ENCODE peak calls at places on chromosomes 5 and 9, in six cellular contexts. U is Peyer's patch, E is body of pancreas, F is H1, M is esophagus squamous epithelium, R is stomach. Z is an unnamed sample.

GRCh38 chr9:114050646-114051045 is 27.5 kb downstream of the AMBP start:
- DNase-seq in R (no peak), E (no peak), M (no peak), U (no peak), F (no peak), Z (no peak)

GRCh38 chr9:135617991-135618411 is 21.3 kb downstream of the GLT6D1 start:
- DNase-seq in R (no peak), M (no peak), U (no peak), E (no peak), F (no peak), Z (no peak)

GRCh38 chr9:127803507-127804352 is 1.0 kb downstream of the FPGS start:
- DNase-seq in M (no peak), F (no peak), E (peak), U (no peak), R (peak), Z (peak)

GRCh38 chr9:72137697-72138365 is 11.4 kb upstream of the GDA start:
- DNase-seq in U (no peak), M (no peak), R (no peak), F (no peak), E (no peak), Z (no peak)

GRCh38 chr5:6510132-6510531 is 61.5 kb downstream of the UBE2QL1 start:
- DNase-seq in U (no peak), R (no peak), M (no peak), E (no peak), F (no peak), Z (no peak)

GRCh38 chr5:145521523-145521922 is 313.6 kb downstream of the PRELID2 start:
- DNase-seq in M (no peak), U (no peak), E (no peak), F (no peak), R (no peak), Z (no peak)

GRCh38 chr9:83220737-83221136 is 157.8 kb upstream of the RASEF start:
- DNase-seq in U (no peak), F (no peak), R (peak), M (no peak), E (peak), Z (no peak)

GRCh38 chr9:115200711-115201505 is 83.0 kb upstream of the TNC start:
- DNase-seq in M (no peak), E (no peak), U (no peak), F (no peak), R (no peak), Z (no peak)

GRCh38 chr5:26482817-26483375 is 555.5 kb downstream of the CDH9 start:
- DNase-seq in M (no peak), F (peak), R (no peak), E (peak), U (no peak), Z (no peak)

GRCh38 chr5:42641321-42642005 is 115.2 kb upstream of the CCDC152 start:
- DNase-seq in R (no peak), M (no peak), U (no peak), F (no peak), E (no peak), Z (no peak)

GRCh38 chr5:59358497-59358896 is 535.0 kb downstream of the PDE4D start:
- DNase-seq in R (no peak), U (no peak), E (no peak), M (no peak), F (no peak), Z (no peak)

GRCh38 chr5:59380350-59380951 is 513.1 kb downstream of the PDE4D start:
- DNase-seq in F (no peak), R (no peak), E (no peak), M (no peak), U (no peak), Z (no peak)

GRCh38 chr5:134837530-134838181 is 8.1 kb upstream of the C5orf24 start:
- DNase-seq in R (no peak), F (no peak), E (peak), M (no peak), U (no peak), Z (peak)

GRCh38 chr9:108383801-108384200 is 472.0 kb downstream of the ACTL7B start:
- DNase-seq in E (no peak), U (no peak), R (no peak), M (no peak), F (no peak), Z (no peak)

GRCh38 chr5:31270396-31270795 is 76.9 kb downstream of the CDH6 start:
- DNase-seq in M (no peak), E (no peak), R (no peak), F (no peak), U (no peak), Z (no peak)

GRCh38 chr5:142152383-142152730 is 43.8 kb downstream of the NDFIP1 start:
- DNase-seq in F (no peak), R (no peak), M (no peak), U (no peak), E (no peak), Z (no peak)

GRCh38 chr5:14729448-14730385 is 65.2 kb downstream of the OTULIN start:
- DNase-seq in M (no peak), E (no peak), F (no peak), U (no peak), R (no peak), Z (no peak)

GRCh38 chr5:122715095-122715494 is 59.8 kb upstream of the SNX2 start:
- DNase-seq in M (no peak), E (no peak), R (no peak), U (no peak), F (no peak), Z (no peak)

GRCh38 chr5:102152906-102153787 is 142.9 kb downstream of the SLCO4C1 start:
- DNase-seq in E (peak), U (no peak), M (no peak), R (no peak), F (no peak), Z (no peak)

GRCh38 chr5:37501152-37501551 is 122.0 kb downstream of the WDR70 start:
- DNase-seq in R (no peak), F (no peak), U (no peak), M (no peak), E (no peak), Z (no peak)

GRCh38 chr5:132901036-132901435 is 27.6 kb downstream of the LEAP2 start:
- DNase-seq in U (no peak), E (no peak), M (no peak), R (no peak), F (no peak), Z (no peak)

GRCh38 chr9:36609306-36609705 is 36.6 kb downstream of the MELK start:
- DNase-seq in E (no peak), R (no peak), F (no peak), U (no peak), M (no peak), Z (no peak)

GRCh38 chr5:32845171-32845570 is 134.1 kb downstream of the NPR3 start:
- DNase-seq in M (no peak), F (no peak), U (no peak), R (no peak), E (no peak), Z (no peak)

GRCh38 chr5:160233215-160233614 is 3.9 kb downstream of the FABP6 start:
- DNase-seq in R (no peak), U (no peak), F (no peak), E (no peak), M (no peak), Z (no peak)

GRCh38 chr5:91541696-91542095 is 158.6 kb upstream of the ARRDC3 start:
- DNase-seq in R (no peak), U (no peak), F (no peak), M (no peak), E (no peak), Z (no peak)

GRCh38 chr5:149935431-149935901 is 9.1 kb downstream of the PDE6A start:
- DNase-seq in M (no peak), U (no peak), E (no peak), F (no peak), R (no peak), Z (no peak)

GRCh38 chr5:123874600-123875201 is 362.7 kb downstream of the CSNK1G3 start:
- DNase-seq in E (no peak), F (no peak), U (no peak), M (no peak), R (no peak), Z (no peak)

GRCh38 chr9:546797-547223 is 294.7 kb upstream of the DMRT1 start:
- DNase-seq in M (no peak), R (no peak), E (peak), F (no peak), U (no peak), Z (no peak)

GRCh38 chr5:36492998-36493655 is 113.3 kb upstream of the SLC1A3 start:
- DNase-seq in F (no peak), U (no peak), E (no peak), R (no peak), M (no peak), Z (no peak)

GRCh38 chr5:131760793-131761192 is 36.0 kb downstream of the FNIP1 start:
- DNase-seq in R (no peak), M (no peak), E (no peak), F (no peak), U (no peak), Z (no peak)

GRCh38 chr5:131757830-131758519 is 38.8 kb downstream of the FNIP1 start:
- DNase-seq in E (no peak), F (no peak), M (no peak), R (no peak), U (no peak), Z (no peak)

GRCh38 chr5:131759704-131760103 is 37.1 kb downstream of the FNIP1 start:
- DNase-seq in F (no peak), M (no peak), E (no peak), R (no peak), U (no peak), Z (no peak)

GRCh38 chr5:131756942-131757341 is 39.9 kb downstream of the FNIP1 start:
- DNase-seq in R (no peak), U (no peak), E (no peak), M (no peak), F (no peak), Z (no peak)

DNA sequence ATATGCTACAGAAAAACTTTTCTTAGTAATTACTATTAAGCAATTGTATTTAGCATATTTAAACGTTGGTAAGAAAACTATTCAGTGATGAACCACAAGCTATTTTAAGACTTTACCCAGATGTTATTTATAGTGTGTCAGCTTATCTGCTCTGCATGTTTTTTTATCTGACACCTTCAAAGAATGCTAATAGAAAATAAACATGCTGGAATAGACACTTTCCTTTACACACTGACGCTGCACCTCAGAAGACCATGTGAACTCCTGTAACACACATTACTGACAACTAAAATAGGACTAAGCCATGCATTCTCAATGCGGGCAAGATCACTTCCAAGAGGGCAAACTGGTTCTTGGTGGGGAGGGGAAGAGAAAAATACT is 38.3 kb downstream of the FNIP1 start:
- DNase-seq in E (no peak), M (no peak), R (no peak), F (no peak), U (no peak), Z (no peak)
- H3K4me3 ChIP-seq in E (no peak), M (no peak), R (no peak), F (no peak), U (no peak), Z (no peak)

DNA sequence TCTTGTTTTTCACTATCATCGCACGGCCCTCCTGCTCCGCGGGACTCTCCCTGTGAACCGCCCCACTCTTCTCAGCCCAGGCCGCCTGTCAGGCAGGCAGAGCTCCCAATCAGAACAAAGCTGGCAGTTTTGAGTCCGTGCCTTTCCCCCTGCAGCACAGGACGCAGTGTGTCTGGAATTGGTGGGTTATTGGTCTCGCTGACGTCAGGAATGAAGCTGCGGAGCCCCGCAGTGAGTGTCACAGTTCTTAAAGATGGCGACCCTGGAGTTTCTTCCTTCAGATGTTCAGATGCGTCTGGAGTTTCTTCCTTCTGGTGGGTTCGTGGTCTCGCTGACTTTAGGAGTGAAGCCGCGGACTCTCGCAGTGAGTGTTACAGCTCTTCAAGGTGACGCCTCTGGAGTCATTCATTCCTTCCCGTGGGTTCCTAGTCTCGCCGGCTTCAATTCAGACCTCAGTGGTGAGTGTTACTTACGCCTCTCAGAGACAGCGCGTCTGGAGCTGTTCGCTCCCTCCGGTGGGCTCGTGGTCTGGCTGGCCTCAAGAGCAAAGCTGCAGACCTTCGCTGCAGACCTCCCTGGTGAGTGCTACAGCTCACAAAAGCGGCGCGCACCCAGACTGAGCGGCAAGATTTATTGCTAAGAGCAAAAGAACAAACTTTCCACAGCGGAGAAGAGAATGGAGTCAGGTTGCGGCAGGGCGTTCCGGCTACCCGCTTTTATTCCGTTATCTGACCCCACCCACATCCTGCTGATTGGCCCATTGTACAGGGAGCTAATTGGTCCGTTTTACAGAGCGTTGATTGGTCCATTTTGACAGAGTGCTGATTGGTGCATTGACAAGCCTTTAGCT is 7.4 kb downstream of the ZDHHC11B start:
- DNase-seq in U (peak), R (no peak), E (peak), M (no peak), F (peak), Z (no peak)
- TF ChIP-seq POLR2A in U (no peak), R (no peak), E (no peak), M (no peak), F (no peak), Z (no peak)

GRCh38 chr5:75362474-75362975 is 25.5 kb downstream of the HMGCR start:
- DNase-seq in U (no peak), E (no peak), M (no peak), F (no peak), R (no peak), Z (no peak)
- H3K27ac ChIP-seq in U (no peak), E (no peak), M (no peak), F (peak), R (no peak), Z (no peak)

GRCh38 chr5:98775962-98776687 is 2.7 kb downstream of the RGMB start:
- DNase-seq in R (no peak), F (no peak), E (no peak), M (no peak), U (no peak), Z (no peak)
- H3K4me3 ChIP-seq in R (peak), F (no peak), E (no peak), M (peak), U (peak), Z (peak)

DNA sequence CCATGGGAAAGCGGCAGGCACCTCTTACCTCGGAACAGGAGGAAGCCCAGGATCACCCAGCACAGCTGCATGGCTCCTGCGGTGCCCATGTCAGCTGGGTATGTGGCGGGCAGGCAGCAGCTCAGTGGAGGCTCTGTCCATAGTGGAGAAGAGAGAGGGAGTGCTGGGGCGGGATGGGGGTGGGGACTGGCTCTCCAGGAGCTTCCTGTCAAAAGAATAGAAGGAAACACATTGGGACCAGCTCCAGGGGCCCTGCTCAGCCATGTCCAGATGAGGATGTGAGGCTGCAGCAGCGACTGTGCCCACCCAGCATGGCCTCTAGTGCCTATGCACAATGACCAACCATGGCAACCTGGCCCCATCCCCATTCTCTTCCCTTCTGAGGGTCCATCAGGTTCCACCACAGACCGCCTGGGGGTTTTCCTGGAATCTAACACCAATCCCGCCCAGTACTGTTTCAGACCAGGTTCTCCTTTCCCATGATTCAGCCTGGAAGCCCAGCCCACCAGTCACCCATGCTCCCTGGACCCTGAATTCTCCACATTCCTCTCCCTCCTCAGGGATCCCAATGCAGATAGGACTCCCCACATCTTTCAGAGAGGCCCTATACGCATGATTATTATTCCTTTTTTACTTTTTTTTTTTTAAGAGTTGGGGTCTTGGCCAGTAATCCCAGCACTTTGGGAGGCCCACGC is at the start of gene ECSCR:
- DNase-seq in F (no peak), R (no peak), M (no peak), U (no peak), E (no peak), Z (no peak)
- TF ChIP-seq POLR2A in F (no peak), R (no peak), M (no peak), U (no peak), E (no peak), Z (no peak)

GRCh38 chr5:177067491-177067890 is 19.2 kb upstream of the FGFR4 start:
- DNase-seq in F (no peak), M (no peak), R (no peak), E (no peak), U (no peak), Z (no peak)

GRCh38 chr5:177064500-177065277 is 22.0 kb upstream of the FGFR4 start:
- DNase-seq in F (no peak), M (no peak), R (no peak), E (no peak), U (no peak), Z (no peak)

GRCh38 chr5:177070536-177071191 is 16.1 kb upstream of the FGFR4 start:
- DNase-seq in R (no peak), F (no peak), M (no peak), U (no peak), E (no peak), Z (no peak)

GRCh38 chr5:177066227-177066626 is 20.5 kb upstream of the FGFR4 start:
- DNase-seq in M (no peak), U (no peak), R (no peak), E (no peak), F (no peak), Z (no peak)

DNA sequence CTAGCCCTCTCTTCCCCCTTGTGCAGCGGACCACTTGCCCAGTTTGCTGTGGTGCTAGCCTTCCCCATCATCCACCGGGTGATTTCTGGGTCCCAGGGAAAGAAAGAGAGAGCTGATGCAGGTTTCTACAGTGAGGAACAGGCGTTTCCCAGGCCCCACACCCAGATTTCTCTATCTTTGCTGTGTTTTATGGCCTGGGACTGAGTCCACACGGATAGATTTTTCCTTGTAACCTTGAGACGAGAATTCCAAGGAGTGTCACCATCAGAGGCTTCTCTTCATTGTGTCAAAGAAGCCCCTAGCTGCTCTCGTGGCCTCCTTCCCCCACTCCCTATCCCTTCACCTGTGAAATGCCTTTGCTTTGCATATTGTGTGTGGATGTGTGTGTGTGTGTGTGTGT is 21.2 kb upstream of the FGFR4 start:
- DNase-seq in M (no peak), R (no peak), E (no peak), U (no peak), F (no peak), Z (no peak)
- H3K27ac ChIP-seq in M (no peak), R (no peak), E (no peak), U (no peak), F (no peak), Z (peak)

DNA sequence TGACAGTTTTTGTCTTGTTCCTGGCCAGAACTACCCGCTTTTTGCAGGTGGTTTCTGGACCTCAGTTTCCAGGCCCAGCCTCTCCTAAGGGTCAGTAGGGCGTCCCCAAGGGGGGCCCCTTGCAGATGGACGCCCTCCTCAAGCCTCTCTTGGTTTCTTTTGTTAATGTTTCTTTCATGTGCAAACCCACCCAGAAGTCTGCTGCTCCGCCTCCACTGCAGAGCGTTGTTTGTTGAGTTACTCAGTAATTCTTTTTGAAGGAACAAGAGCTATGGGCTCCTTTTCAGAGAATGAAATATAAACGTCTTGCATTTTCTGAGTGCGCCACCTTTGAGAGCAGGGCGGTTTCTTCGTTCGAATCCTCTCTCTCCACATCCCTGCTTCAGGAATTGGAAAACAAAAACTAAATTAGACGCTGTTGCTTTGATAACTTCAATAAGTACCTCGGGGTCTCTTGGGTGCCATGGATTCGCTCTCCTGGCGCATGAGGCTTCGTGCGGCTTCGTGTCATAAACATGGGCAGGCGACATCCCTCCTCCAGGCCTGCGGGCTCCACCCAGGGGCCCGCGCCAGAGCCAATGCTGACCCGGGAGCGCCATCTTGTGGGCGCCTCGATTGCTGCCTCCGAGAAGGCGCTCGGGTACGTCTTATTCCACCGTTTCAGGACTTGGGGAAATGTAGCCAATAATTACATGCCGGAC is 38.3 kb upstream of the CKMT2 start:
- DNase-seq in M (peak), E (peak), F (peak), U (peak), R (peak), Z (peak)
- H3K4me3 ChIP-seq in M (no peak), E (no peak), F (no peak), U (no peak), R (no peak), Z (no peak)